ENCODE peak calls at places on chromosomes 16 and 17, in five cellular contexts. C, J, U, G and W are unnamed samples.

GRCh38 chr17:214881-215331 is 33.5 kb upstream of the DOC2B start:
- ATAC-seq in C (peak; percentile 16), J (no peak), U (no peak), G (no peak), W (no peak)

GRCh38 chr16:27618140-27618539 is 68.2 kb downstream of the KATNIP start:
- ATAC-seq in C (no peak), J (no peak), U (no peak), G (peak; percentile 13), W (no peak)

GRCh38 chr17:50685691-50686493 is 21.8 kb downstream of the ANKRD40 start:
- ATAC-seq in C (no peak), J (no peak), U (no peak), G (peak; percentile 0), W (no peak)

GRCh38 chr16:575354-576196 is 5.8 kb downstream of the PIGQ start:
- ATAC-seq in C (no peak), J (no peak), U (no peak), G (no peak), W (no peak)

GRCh38 chr16:87541004-87541881 is 48.4 kb upstream of the ZCCHC14 start:
- ATAC-seq in C (no peak), J (no peak), U (peak; percentile 96), G (no peak), W (peak; percentile 49)

GRCh38 chr17:80825471-80826345 is 165.9 kb upstream of the CHMP6 start:
- ATAC-seq in C (no peak), J (no peak), U (no peak), G (no peak), W (no peak)

GRCh38 chr17:32104158-32104557 is 38.1 kb upstream of the RHOT1 start:
- ATAC-seq in C (no peak), J (no peak), U (no peak), G (no peak), W (no peak)

GRCh38 chr17:44004761-44005526 is 522 bp downstream of the NAGS start:
- ATAC-seq in C (no peak), J (no peak), U (no peak), G (peak; percentile 32), W (no peak)

GRCh38 chr16:9713907-9714306 is 468.3 kb downstream of the GRIN2A start:
- ATAC-seq in C (no peak), J (no peak), U (no peak), G (no peak), W (no peak)

GRCh38 chr16:54265558-54266213 is 20.9 kb downstream of the IRX3 start:
- ATAC-seq in C (no peak), J (no peak), U (no peak), G (peak; percentile 56), W (no peak)

GRCh38 chr17:21549107-21549687 is 143.1 kb upstream of the KCNJ18 start:
- ATAC-seq in C (no peak), J (no peak), U (no peak), G (no peak), W (no peak)

GRCh38 chr17:32964541-32964940 is 27.1 kb upstream of the SPACA3 start:
- ATAC-seq in C (no peak), J (no peak), U (no peak), G (no peak), W (no peak)

GRCh38 chr17:17063546-17064122 is 21.4 kb downstream of the MPRIP start:
- ATAC-seq in C (peak; percentile 38), J (peak; percentile 92), U (no peak), G (no peak), W (peak; percentile 54)

GRCh38 chr16:84048306-84048705 is 5.7 kb upstream of the SLC38A8 start:
- ATAC-seq in C (no peak), J (no peak), U (no peak), G (peak; percentile 79), W (no peak)

GRCh38 chr17:42288078-42288984 is at the start of gene STAT5A:
- ATAC-seq in C (peak; percentile 81), J (peak; percentile 91), U (peak; percentile 96), G (peak; percentile 77), W (peak; percentile 94)

GRCh38 chr16:69619514-69619913 is 53.7 kb downstream of the NFAT5 start:
- ATAC-seq in C (no peak), J (no peak), U (no peak), G (no peak), W (no peak)

GRCh38 chr16:12119562-12119961 is 143.0 kb downstream of the SNX29 start:
- ATAC-seq in C (no peak), J (no peak), U (no peak), G (no peak), W (no peak)

GRCh38 chr16:9123871-9124270 is 32.4 kb downstream of the HAPSTR1 start:
- ATAC-seq in C (peak; percentile 51), J (peak; percentile 90), U (no peak), G (no peak), W (peak; percentile 31)

GRCh38 chr17:52986056-52986662 is 827.6 kb upstream of the CA10 start:
- ATAC-seq in C (no peak), J (no peak), U (no peak), G (no peak), W (no peak)

GRCh38 chr17:57486978-57487377 is 230.7 kb downstream of the MSI2 start:
- ATAC-seq in C (no peak), J (peak; percentile 11), U (no peak), G (no peak), W (no peak)

GRCh38 chr16:82088483-82088882 is 53.4 kb downstream of the HSD17B2 start:
- ATAC-seq in C (no peak), J (no peak), U (no peak), G (no peak), W (no peak)

GRCh38 chr16:51981725-51982124 is 565.2 kb downstream of the TOX3 start:
- ATAC-seq in C (no peak), J (no peak), U (no peak), G (no peak), W (no peak)

GRCh38 chr16:27859020-27859419 is 204.5 kb downstream of the GSG1L start:
- ATAC-seq in C (no peak), J (no peak), U (no peak), G (peak; percentile 43), W (no peak)

GRCh38 chr17:80704894-80705293 is 160.3 kb downstream of the RPTOR start:
- ATAC-seq in C (no peak), J (no peak), U (no peak), G (no peak), W (no peak)

GRCh38 chr17:17041018-17041521 is 1.2 kb upstream of the MPRIP start:
- ATAC-seq in C (peak; percentile 49), J (peak; percentile 63), U (no peak), G (peak; percentile 77), W (no peak)

GRCh38 chr16:17233301-17234002 is 237.3 kb downstream of the XYLT1 start:
- ATAC-seq in C (no peak), J (no peak), U (no peak), G (no peak), W (no peak)

GRCh38 chr17:75031972-75032895 is 14.5 kb downstream of the ATP5PD start:
- ATAC-seq in C (peak; percentile 38), J (peak; percentile 26), U (peak; percentile 21), G (no peak), W (peak; percentile 60)

GRCh38 chr16:81077077-81077940 is at the start of gene C16orf46:
- ATAC-seq in C (peak; percentile 96), J (peak; percentile 94), U (peak; percentile 94), G (peak; percentile 96), W (peak; percentile 98)

GRCh38 chr17:12406623-12407228 is 259.0 kb upstream of the MYOCD start:
- ATAC-seq in C (no peak), J (no peak), U (peak; percentile 30), G (no peak), W (peak; percentile 55)

GRCh38 chr17:64460955-64461354 is 12.0 kb downstream of the MILR1 start:
- ATAC-seq in C (no peak), J (peak; percentile 53), U (no peak), G (no peak), W (no peak)

GRCh38 chr16:31745900-31746299 is 127.7 kb upstream of the ZNF267 start:
- ATAC-seq in C (no peak), J (no peak), U (no peak), G (no peak), W (no peak)
- H3K9me3 ChIP-seq in C (peaks cover 53% of the 10 kb centered on the region), J (peaks cover 32% of the 10 kb centered on the region), U (peaks cover 29% of the 10 kb centered on the region), G (peaks cover 93% of the 10 kb centered on the region), W (peaks cover 2% of the 10 kb centered on the region)

GRCh38 chr17:34580685-34581445 is 1.5 kb downstream of the TMEM132E start:
- ATAC-seq in C (no peak), J (no peak), U (no peak), G (no peak), W (no peak)

GRCh38 chr17:34578656-34579016 is 746 bp upstream of the TMEM132E start:
- ATAC-seq in C (no peak), J (no peak), U (no peak), G (no peak), W (no peak)

GRCh38 chr17:34579017-34579946 is at the start of gene TMEM132E:
- ATAC-seq in C (peak; percentile 10), J (peak; percentile 40), U (peak; percentile 57), G (no peak), W (peak; percentile 77)

GRCh38 chr17:34581446-34582184 is 2.2 kb downstream of the TMEM132E start:
- ATAC-seq in C (no peak), J (no peak), U (no peak), G (no peak), W (no peak)

GRCh38 chr17:34579979-34580684 is 750 bp downstream of the TMEM132E start:
- ATAC-seq in C (peak; percentile 49), J (no peak), U (peak; percentile 49), G (no peak), W (peak; percentile 10)
- TF ChIP-seq CTCF in C (no peak), J (no peak), U (no peak), G (no peak), W (no peak)

GRCh38 chr17:82212331-82213250 is at the start of gene CCDC57:
- ATAC-seq in C (peak; percentile 70), J (peak; percentile 77), U (peak; percentile 70), G (peak; percentile 65), W (peak; percentile 89)
- TF ChIP-seq POLR2A in C (peak; percentile 65), J (peak; percentile 58), U (no peak), G (no peak), W (peak; percentile 17)

DNA sequence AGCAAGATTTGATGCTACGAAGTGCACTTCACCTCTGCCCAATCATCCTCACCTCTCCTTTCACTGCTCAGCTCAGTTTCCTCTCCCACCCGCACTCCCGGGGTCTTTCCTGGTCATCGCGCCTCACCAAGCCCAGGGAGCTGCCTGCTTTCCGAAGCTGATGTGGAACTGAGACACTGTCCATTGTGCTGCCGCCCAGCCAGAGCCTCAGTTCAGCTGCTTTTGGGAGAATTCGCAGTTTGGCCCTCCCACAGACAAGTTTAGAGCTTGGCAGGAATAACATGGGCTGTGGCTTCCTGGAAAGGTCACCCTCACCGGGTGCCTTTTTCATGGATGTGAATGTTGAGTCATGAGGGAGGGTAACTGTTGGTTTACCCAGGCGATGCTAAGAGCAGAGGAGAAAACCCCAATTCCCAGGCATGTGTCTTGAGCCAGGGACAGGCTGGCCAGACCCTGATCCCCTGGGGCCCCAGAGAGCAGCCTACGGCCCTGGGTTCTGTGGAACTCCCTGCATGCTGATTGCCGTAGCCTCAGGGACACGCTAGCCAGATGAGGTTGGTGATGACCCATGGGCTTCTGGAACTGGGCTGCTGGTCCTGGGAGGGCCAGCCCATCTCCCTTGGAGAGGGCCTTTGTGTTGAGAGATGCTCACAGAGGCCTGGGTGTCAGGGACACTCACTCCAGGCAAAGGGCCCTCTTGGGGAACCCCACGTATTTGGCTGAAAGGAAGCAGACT is 1687.5 kb downstream of the TP53TG3F start:
- ATAC-seq in C (no peak), J (no peak), U (no peak), G (no peak), W (no peak)
- H3K9me3 ChIP-seq in C (peaks cover 5% of the 10 kb centered on the region), J (no peaks in the 10 kb centered on the region), U (peaks cover 51% of the 10 kb centered on the region), G (peaks cover 98% of the 10 kb centered on the region), W (no peaks in the 10 kb centered on the region)